ENCODE peak calls at places on chromosome 2, in four cellular contexts. P, X, E and B are unnamed samples.

GRCh38 chr2:70088508-70089219 is 1.4 kb downstream of the PCBP1 start:
- DNase-seq in P (no peak), E (peak), X (no peak), B (peak)

GRCh38 chr2:134917219-134917957 is 1.2 kb upstream of the CCNT2 start:
- DNase-seq in P (no peak), X (no peak), E (peak), B (no peak)

GRCh38 chr2:168030862-168031624 is 216.4 kb downstream of the STK39 start:
- DNase-seq in X (no peak), E (no peak), P (peak), B (no peak)

GRCh38 chr2:709138-709779 is 32.1 kb upstream of the TMEM18 start:
- DNase-seq in E (no peak), X (no peak), P (no peak), B (no peak)

GRCh38 chr2:187994464-187995331 is 297.0 kb upstream of the GULP1 start:
- DNase-seq in X (no peak), P (no peak), E (no peak), B (peak)

GRCh38 chr2:44136186-44136585 is 32.5 kb upstream of the PPM1B start:
- DNase-seq in P (no peak), E (no peak), X (no peak), B (no peak)

GRCh38 chr2:222871291-222871690 is 10.5 kb downstream of the ACSL3 start:
- DNase-seq in E (no peak), P (no peak), X (no peak), B (no peak)

GRCh38 chr2:177763532-177764265 is 308.9 kb downstream of the PDE11A start:
- DNase-seq in P (no peak), X (peak), E (peak), B (peak)

GRCh38 chr2:157625311-157625710 is 3.4 kb downstream of the ACVR1C start:
- DNase-seq in E (no peak), X (no peak), P (no peak), B (no peak)

GRCh38 chr2:144198116-144198515 is 321.8 kb downstream of the ZEB2 start:
- DNase-seq in E (peak), P (no peak), X (no peak), B (no peak)

GRCh38 chr2:202633470-202633869 is 1.3 kb upstream of the FAM117B start:
- DNase-seq in X (no peak), P (no peak), E (no peak), B (no peak)

GRCh38 chr2:216545359-216545758 is 46.7 kb downstream of the RPL37A start:
- DNase-seq in E (no peak), P (no peak), X (no peak), B (no peak)

GRCh38 chr2:174902491-174903242 is 102.5 kb downstream of the CHN1 start:
- DNase-seq in P (no peak), X (no peak), E (no peak), B (peak)

GRCh38 chr2:157413342-157414035 is 30.4 kb downstream of the CYTIP start:
- DNase-seq in P (peak), X (no peak), E (no peak), B (no peak)

GRCh38 chr2:45458909-45459563 is 152.0 kb downstream of the SRBD1 start:
- DNase-seq in E (peak), X (no peak), P (no peak), B (no peak)

GRCh38 chr2:226873826-226874225 is 38.0 kb downstream of the RHBDD1 start:
- DNase-seq in X (no peak), E (no peak), P (no peak), B (no peak)

GRCh38 chr2:236240228-236240990 is 23.8 kb downstream of the ASB18 start:
- DNase-seq in P (no peak), E (no peak), X (no peak), B (no peak)

GRCh38 chr2:42138163-42139016 is 30.8 kb upstream of the EML4 start:
- DNase-seq in X (no peak), P (no peak), E (no peak), B (no peak)

GRCh38 chr2:226514895-226515294 is 284.7 kb downstream of the IRS1 start:
- DNase-seq in P (no peak), X (no peak), E (no peak), B (no peak)

GRCh38 chr2:240600451-240600961 is 14.0 kb downstream of the CAPN10 start:
- DNase-seq in X (no peak), P (no peak), E (no peak), B (no peak)

GRCh38 chr2:21928292-21928691 is 804.5 kb downstream of the TDRD15 start:
- DNase-seq in P (no peak), E (no peak), X (no peak), B (no peak)

GRCh38 chr2:158637357-158637756 is 157.8 kb upstream of the DAPL1 start:
- DNase-seq in X (no peak), E (no peak), P (no peak), B (no peak)

GRCh38 chr2:191304939-191305875 is 60.0 kb downstream of the MYO1B start:
- DNase-seq in X (no peak), P (no peak), E (no peak), B (no peak)

GRCh38 chr2:213806125-213806726 is 522.0 kb downstream of the SPAG16 start:
- DNase-seq in E (peak), X (no peak), P (no peak), B (peak)
- TF ChIP-seq YY1 in E (no peak), X (no peak), P (no peak), B (no peak)

GRCh38 chr2:231347081-231347480 is 48.4 kb upstream of the B3GNT7 start:
- DNase-seq in P (no peak), X (peak), E (no peak), B (peak)

GRCh38 chr2:231351648-231352047 is 43.9 kb upstream of the B3GNT7 start:
- DNase-seq in P (no peak), E (no peak), X (no peak), B (no peak)

GRCh38 chr2:231344851-231345250 is 50.7 kb upstream of the B3GNT7 start:
- DNase-seq in P (no peak), E (no peak), X (no peak), B (no peak)

GRCh38 chr2:231348703-231349373 is 46.7 kb upstream of the B3GNT7 start:
- DNase-seq in P (no peak), E (no peak), X (no peak), B (no peak)

DNA sequence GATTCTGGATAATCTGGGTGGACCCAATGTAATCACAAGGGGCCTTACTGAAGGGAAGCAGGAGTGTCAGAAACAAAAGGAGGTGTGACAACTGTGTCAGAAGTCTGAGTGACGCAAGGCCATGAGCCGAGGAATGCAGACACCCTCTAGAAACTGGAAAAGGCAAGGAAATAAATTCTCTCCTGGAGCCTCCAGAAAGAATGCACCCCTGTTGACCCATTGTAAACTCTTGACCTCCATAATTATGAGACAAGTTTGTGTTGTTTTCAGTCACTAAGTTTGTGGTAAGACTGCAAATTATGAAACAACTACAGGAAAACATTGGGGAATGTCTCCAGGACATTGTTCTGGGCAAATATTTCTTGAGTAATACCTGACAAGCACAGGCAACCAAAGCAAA is 47.3 kb upstream of the B3GNT7 start:
- DNase-seq in E (peak), P (no peak), X (no peak), B (no peak)
- TF ChIP-seq USF2 in E (no peak), P (no peak), X (no peak), B (no peak)

GRCh38 chr2:47249427-47249826 is 94.3 kb upstream of the STPG4 start:
- DNase-seq in X (no peak), E (no peak), P (no peak), B (no peak)

GRCh38 chr2:47239119-47239969 is 84.2 kb upstream of the STPG4 start:
- DNase-seq in P (no peak), X (no peak), E (no peak), B (peak)

GRCh38 chr2:47246646-47247045 is 91.5 kb upstream of the STPG4 start:
- DNase-seq in P (no peak), X (no peak), E (no peak), B (no peak)

GRCh38 chr2:47241715-47242114 is 86.6 kb upstream of the STPG4 start:
- DNase-seq in X (peak), P (no peak), E (no peak), B (no peak)

GRCh38 chr2:47243596-47244323 is 88.7 kb upstream of the STPG4 start:
- DNase-seq in E (no peak), P (no peak), X (no peak), B (peak)
- TF ChIP-seq SMC3 in E (no peak), P (no peak), X (no peak), B (no peak)

DNA sequence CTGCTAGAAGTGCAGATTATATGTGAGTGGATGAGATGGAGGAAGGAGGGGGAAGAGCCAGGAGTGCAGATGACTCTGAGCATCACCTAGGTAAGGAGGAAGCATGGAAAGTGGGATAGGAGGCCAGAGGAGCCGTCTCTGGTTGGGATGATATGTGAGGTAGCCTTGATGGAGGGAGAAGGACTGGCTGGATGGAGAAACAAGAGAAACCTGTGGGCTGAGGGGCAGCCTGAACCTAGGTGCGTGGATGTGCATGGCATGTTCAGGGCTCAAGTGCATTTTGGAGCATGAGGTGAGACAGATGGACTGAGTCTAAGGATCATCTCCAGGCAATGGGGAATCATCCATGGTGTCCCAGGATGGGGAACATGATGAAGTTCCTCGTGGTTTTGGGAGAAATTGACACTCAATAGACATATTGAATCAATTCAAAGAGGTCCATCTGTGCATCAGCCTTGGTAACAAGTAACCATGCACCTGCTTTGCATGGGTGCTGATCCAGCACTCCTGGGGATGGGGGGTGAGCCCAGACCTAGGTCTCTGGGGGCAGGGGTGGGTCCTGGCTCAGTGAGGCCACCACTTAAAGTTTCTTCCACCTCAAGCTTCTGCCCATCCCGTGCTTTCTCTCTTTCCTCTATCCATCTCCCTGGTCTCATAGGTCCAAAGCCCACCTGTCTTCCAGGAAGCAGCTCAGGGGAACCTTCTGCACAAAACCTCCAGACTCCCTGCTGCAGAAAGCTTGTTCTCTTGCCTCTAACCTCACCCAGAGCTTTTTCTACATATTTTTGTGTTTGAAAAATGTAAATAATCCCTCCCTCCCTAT is 19.2 kb downstream of the MYCN start:
- DNase-seq in E (no peak), X (no peak), P (no peak), B (no peak)
- TF ChIP-seq YY1 in E (no peak), X (no peak), P (no peak), B (no peak)